ENCODE peak calls at places on chromosomes 13 and 19, in four cellular contexts. Y is heart left ventricle, O is stomach, Z is tibial artery. K is an unnamed sample.

GRCh38 chr13:34933786-34934185 is 8.3 kb upstream of the NBEA start:
- DNase-seq in Y (no peak), O (no peak), Z (no peak), K (no peak)

GRCh38 chr19:30402790-30403189 is 30.6 kb downstream of the ZNF536 start:
- DNase-seq in Y (no peak), O (no peak), Z (no peak), K (no peak)

GRCh38 chr19:703651-704446 is 4.9 kb upstream of the PALM start:
- DNase-seq in Y (peak; percentile 84), O (peak; percentile 84), Z (peak; percentile 72), K (peak; percentile 75)

GRCh38 chr13:31967155-31967554 is 64.4 kb upstream of the FRY start:
- DNase-seq in Y (no peak), O (no peak), Z (no peak), K (no peak)

GRCh38 chr19:18427752-18428131 is 8.5 kb downstream of the SSBP4 start:
- DNase-seq in Y (no peak), O (no peak), Z (no peak), K (no peak)

GRCh38 chr13:28326081-28326480 is 168.8 kb downstream of the FLT1 start:
- DNase-seq in Y (no peak), O (no peak), Z (no peak), K (no peak)

GRCh38 chr13:114096811-114097503 is 35.5 kb downstream of the RASA3 start:
- DNase-seq in Y (no peak), O (no peak), Z (peak; percentile 16), K (no peak)

GRCh38 chr19:9183000-9183399 is 4.2 kb downstream of the OR7D2 start:
- DNase-seq in Y (no peak), O (no peak), Z (no peak), K (no peak)

GRCh38 chr19:34309368-34310138 is 55.2 kb downstream of the GARRE1 start:
- DNase-seq in Y (no peak), O (no peak), Z (no peak), K (no peak)

GRCh38 chr19:33675501-33676124 is 53.9 kb downstream of the CHST8 start:
- DNase-seq in Y (no peak), O (peak; percentile 20), Z (peak; percentile 14), K (no peak)

GRCh38 chr19:31560771-31561080 is 211.5 kb upstream of the TSHZ3 start:
- DNase-seq in Y (no peak), O (no peak), Z (no peak), K (no peak)

GRCh38 chr13:48562296-48563066 is 29.6 kb upstream of the RCBTB2 start:
- DNase-seq in Y (no peak), O (no peak), Z (no peak), K (no peak)

GRCh38 chr13:46160474-46161066 is 21.4 kb downstream of the LCP1 start:
- DNase-seq in Y (no peak), O (no peak), Z (no peak), K (no peak)

GRCh38 chr19:7619671-7620441 is 9.5 kb downstream of the XAB2 start:
- DNase-seq in Y (no peak), O (peak; percentile 75), Z (no peak), K (peak; percentile 61)

GRCh38 chr13:113584870-113585671 is 518 bp downstream of the TFDP1 start:
- DNase-seq in Y (no peak), O (peak; percentile 24), Z (peak; percentile 16), K (peak; percentile 10)

GRCh38 chr19:55516878-55517620 is 19.9 kb downstream of the SBK2 start:
- DNase-seq in Y (peak; percentile 95), O (peak; percentile 97), Z (peak; percentile 90), K (peak; percentile 92)
- H3K4me3 ChIP-seq in Y (peak overlapping the region; percentile 38), O (peak overlapping the region; percentile 40), Z (peak overlapping the region; percentile 34), K (peak overlapping the region; percentile 48)

GRCh38 chr19:42764836-42765235 is 642 bp downstream of the PSG8 start:
- DNase-seq in Y (no peak), O (no peak), Z (no peak), K (no peak)

GRCh38 chr19:42762782-42763181 is 2.7 kb downstream of the PSG8 start:
- DNase-seq in Y (no peak), O (no peak), Z (no peak), K (no peak)
- H3K4me3 ChIP-seq in Y (no peak overlapping the region), O (no peak overlapping the region), Z (no peak overlapping the region), K (no peak overlapping the region)

GRCh38 chr19:16262618-16263017 is 62.0 kb upstream of the KLF2 start:
- DNase-seq in Y (no peak), O (peak; percentile 95), Z (no peak), K (no peak)
- H3K4me3 ChIP-seq in Y (no peak overlapping the region), O (no peak overlapping the region), Z (no peak overlapping the region), K (no peak overlapping the region)

DNA sequence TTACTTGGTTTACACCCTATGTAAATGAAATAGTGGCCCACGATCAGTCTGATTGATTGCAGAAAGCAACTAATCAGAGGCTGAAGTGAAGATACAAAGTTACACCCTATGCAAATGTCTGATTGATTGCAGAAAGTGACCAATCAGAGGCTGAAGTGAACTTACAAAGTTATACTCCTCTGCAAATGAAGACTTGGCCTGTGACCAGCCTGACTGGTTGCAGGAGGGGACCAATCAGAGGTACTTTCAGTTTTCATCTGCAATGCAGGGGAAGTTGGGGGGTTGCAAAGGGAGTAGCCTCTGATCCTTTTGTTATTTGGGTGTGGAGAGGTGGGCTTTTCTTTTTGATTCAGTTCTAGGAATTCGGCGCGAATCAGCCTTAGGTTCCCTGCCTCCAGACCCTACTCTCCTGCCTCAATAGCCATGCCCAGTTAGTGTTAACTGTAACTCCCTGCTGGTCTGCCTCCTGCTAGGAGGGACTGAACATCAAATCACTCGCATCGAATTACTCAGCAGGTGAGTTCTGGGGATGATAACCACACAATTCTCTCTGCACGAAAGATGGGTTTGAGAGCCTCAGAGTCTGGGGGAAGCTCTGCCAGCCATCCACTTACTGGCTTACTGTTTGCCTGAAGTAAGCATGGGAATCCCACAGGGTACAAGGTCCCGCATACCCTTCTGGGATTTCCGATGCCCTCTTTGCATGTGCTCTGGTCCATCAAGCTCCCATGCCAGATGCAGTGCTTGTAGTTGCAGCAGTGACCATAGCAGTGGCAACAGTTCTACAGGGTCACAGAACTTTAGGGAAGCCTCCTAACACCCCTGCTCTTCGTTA is 7.5 kb downstream of the ARL11 start:
- DNase-seq in Y (peak; percentile 44), O (peak; percentile 53), Z (no peak), K (no peak)
- H3K4me3 ChIP-seq in Y (no peak overlapping the region), O (peak overlapping the region; percentile 31), Z (peak overlapping the region; percentile 23), K (no peak overlapping the region)

GRCh38 chr13:79937311-79938243 is 403.3 kb downstream of the SPRY2 start:
- DNase-seq in Y (no peak), O (no peak), Z (no peak), K (no peak)
- H3K4me3 ChIP-seq in Y (no peak overlapping the region), O (no peak overlapping the region), Z (no peak overlapping the region), K (no peak overlapping the region)

DNA sequence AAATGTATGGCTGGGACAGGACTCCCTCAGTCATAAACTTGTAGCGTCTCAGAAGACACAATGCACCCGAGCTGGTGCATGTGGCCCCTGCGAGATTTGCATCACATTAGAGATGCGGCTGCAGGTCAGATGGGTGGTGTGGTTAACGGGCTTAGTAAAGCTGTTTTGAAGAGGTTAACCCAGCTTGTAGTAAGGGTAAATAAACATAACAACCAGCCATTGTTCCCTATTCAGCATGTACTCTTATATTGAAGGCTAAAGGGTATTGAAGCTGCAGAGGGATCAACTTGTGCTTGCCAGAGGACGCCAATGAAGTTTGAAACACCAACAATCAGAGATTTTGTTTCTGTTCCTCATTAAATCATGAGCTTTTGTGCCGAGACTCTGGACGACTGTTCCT is 79.4 kb downstream of the ZIC5 start:
- DNase-seq in Y (no peak), O (no peak), Z (no peak), K (no peak)
- H3K4me3 ChIP-seq in Y (no peak overlapping the region), O (no peak overlapping the region), Z (no peak overlapping the region), K (no peak overlapping the region)

DNA sequence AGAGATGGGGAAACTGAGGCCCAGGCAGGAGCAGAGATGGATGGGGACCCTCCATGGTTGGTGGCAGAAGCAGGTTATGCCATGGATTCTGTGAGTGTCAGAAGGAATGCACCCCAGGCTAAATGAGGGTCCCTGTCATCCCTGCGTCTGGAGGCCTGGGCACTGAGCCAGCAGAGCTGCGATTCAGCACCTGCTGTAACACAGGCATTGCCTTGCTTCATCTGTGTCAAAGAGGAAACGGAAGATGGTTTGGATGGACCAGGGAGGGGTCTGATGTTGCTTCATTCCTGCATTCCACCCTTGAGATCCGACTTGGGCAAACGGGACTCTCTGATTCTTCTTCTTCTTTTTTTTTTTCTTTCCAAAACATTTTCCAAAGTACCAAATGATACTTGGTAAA is 1.2 kb downstream of the C5AR1 start:
- DNase-seq in Y (peak; percentile 58), O (peak; percentile 54), Z (peak; percentile 51), K (peak; percentile 53)
- H3K4me3 ChIP-seq in Y (no peak overlapping the region), O (peak overlapping the region; percentile 39), Z (peak overlapping the region; percentile 24), K (no peak overlapping the region)

GRCh38 chr19:17418710-17419109 is 1.1 kb upstream of the MVB12A start:
- DNase-seq in Y (no peak), O (no peak), Z (no peak), K (no peak)
- H3K4me3 ChIP-seq in Y (no peak overlapping the region), O (no peak overlapping the region), Z (no peak overlapping the region), K (no peak overlapping the region)

GRCh38 chr19:38736036-38736412 is 8.2 kb downstream of the CAPN12 start:
- DNase-seq in Y (no peak), O (peak; percentile 64), Z (no peak), K (peak; percentile 63)

GRCh38 chr19:38734176-38734425 is 10.2 kb downstream of the CAPN12 start:
- DNase-seq in Y (no peak), O (no peak), Z (no peak), K (no peak)

GRCh38 chr19:38736413-38737280 is 7.6 kb downstream of the CAPN12 start:
- DNase-seq in Y (no peak), O (peak; percentile 83), Z (no peak), K (peak; percentile 83)

GRCh38 chr19:38734426-38735256 is 9.6 kb downstream of the CAPN12 start:
- DNase-seq in Y (no peak), O (peak; percentile 45), Z (no peak), K (no peak)

DNA sequence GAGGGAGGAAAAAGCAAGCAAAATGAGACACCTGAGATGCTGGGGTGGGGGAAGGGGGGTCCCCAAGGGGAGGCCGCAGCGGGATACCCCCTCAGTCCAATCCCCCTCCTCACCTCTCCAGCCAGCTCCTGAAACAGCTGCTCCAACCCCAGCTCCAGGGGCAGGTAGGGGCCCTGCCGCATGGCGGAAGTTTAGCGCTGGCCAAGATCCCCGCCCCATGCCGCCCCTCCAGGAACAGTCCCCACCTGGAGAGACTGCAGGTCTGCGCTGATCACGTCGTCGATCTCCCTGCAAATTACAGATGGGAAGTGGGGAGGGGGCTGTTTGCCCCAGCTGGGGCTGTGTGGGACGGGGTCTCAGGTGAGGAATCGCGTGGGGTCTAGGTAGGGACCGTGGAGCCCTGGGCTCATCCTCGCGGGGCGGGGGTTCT is 9.0 kb downstream of the CAPN12 start:
- DNase-seq in Y (no peak), O (peak; percentile 52), Z (no peak), K (no peak)
- H3K4me3 ChIP-seq in Y (no peak overlapping the region), O (peak overlapping the region; percentile 23), Z (no peak overlapping the region), K (no peak overlapping the region)